ENCODE peak calls at places on chromosomes 3 and 15, in nine cellular contexts. I is astrocyte, N is fibroblast of lung, R is colonic mucosa, Z is IMR-90, C is GM23248, G is mesendoderm, D is PC-3, Q is neural progenitor cell. S is an unnamed sample.

GRCh38 chr15:101307897-101308603 is 13.0 kb upstream of the SNRPA1 start:
- DNase-seq in I (no peak), N (no peak), R (no peak), Z (no peak), C (no peak), G (no peak), D (no peak), Q (no peak), S (no peak)

GRCh38 chr3:144756704-144757440 is 785.2 kb downstream of the DIPK2A start:
- DNase-seq in I (no peak), N (no peak), R (no peak), Z (no peak), C (no peak), G (peak; percentile 1), D (no peak), Q (no peak), S (no peak)

GRCh38 chr3:25611193-25611592 is 53.5 kb downstream of the TOP2B start:
- DNase-seq in I (no peak), N (no peak), R (no peak), Z (no peak), C (no peak), G (no peak), D (no peak), Q (no peak), S (no peak)

GRCh38 chr3:17431004-17431403 is 311.4 kb downstream of the TBC1D5 start:
- DNase-seq in I (peak; percentile 19), N (peak; percentile 33), R (no peak), Z (peak; percentile 53), C (peak; percentile 56), G (peak; percentile 42), D (peak; percentile 68), Q (no peak), S (peak; percentile 69)

GRCh38 chr3:54342676-54343075 is 220.3 kb downstream of the CACNA2D3 start:
- DNase-seq in I (no peak), N (no peak), R (no peak), Z (no peak), C (no peak), G (no peak), D (no peak), Q (no peak), S (no peak)

GRCh38 chr3:193207290-193207689 is 33.7 kb upstream of the PLAAT1 start:
- DNase-seq in I (peak; percentile 3), N (no peak), R (no peak), Z (no peak), C (no peak), G (no peak), D (peak; percentile 12), Q (no peak), S (no peak)

GRCh38 chr3:67940200-67940952 is 286.0 kb upstream of the SUCLG2 start:
- DNase-seq in I (no peak), N (no peak), R (no peak), Z (no peak), C (peak; percentile 0), G (no peak), D (peak; percentile 16), Q (no peak), S (peak; percentile 43)

GRCh38 chr15:81184188-81184587 is 12.5 kb upstream of the IL16 start:
- DNase-seq in I (peak; percentile 20), N (peak; percentile 11), R (no peak), Z (peak; percentile 41), C (peak; percentile 95), G (no peak), D (no peak), Q (no peak), S (peak; percentile 45)

GRCh38 chr3:120350431-120350941 is 1.3 kb upstream of the LRRC58 start:
- DNase-seq in I (peak; percentile 67), N (peak; percentile 74), R (peak; percentile 24), Z (peak; percentile 84), C (peak; percentile 76), G (peak; percentile 12), D (peak; percentile 79), Q (no peak), S (peak; percentile 78)

GRCh38 chr3:164460851-164461250 is 617.4 kb downstream of the SI start:
- DNase-seq in I (no peak), N (peak; percentile 15), R (no peak), Z (no peak), C (peak; percentile 24), G (no peak), D (no peak), Q (no peak), S (no peak)

GRCh38 chr15:65033659-65034269 is 4.3 kb upstream of the MTFMT start:
- DNase-seq in I (peak; percentile 22), N (peak; percentile 40), R (peak; percentile 53), Z (peak; percentile 66), C (peak; percentile 79), G (peak; percentile 59), D (peak; percentile 40), Q (peak; percentile 56), S (peak; percentile 72)

GRCh38 chr3:52301042-52301441 is 13.4 kb downstream of the GLYCTK start:
- DNase-seq in I (no peak), N (no peak), R (no peak), Z (no peak), C (no peak), G (no peak), D (no peak), Q (no peak), S (no peak)
- H3K4me3 ChIP-seq in I (no peak overlapping the region), N (no peak overlapping the region), R (no peak overlapping the region), Z (no peak overlapping the region), C (no peak overlapping the region), G (no peak overlapping the region), D (no peak overlapping the region), Q (no peak overlapping the region), S (no peak overlapping the region)

GRCh38 chr3:129313983-129314756 is 35.5 kb downstream of the HMCES start:
- DNase-seq in I (no peak), N (peak; percentile 37), R (no peak), Z (peak; percentile 36), C (peak; percentile 56), G (peak; percentile 54), D (peak; percentile 23), Q (peak; percentile 44), S (peak; percentile 43)
- H3K9ac ChIP-seq in I (peak overlapping the region; percentile 93), N (peak overlapping the region; percentile 89), R (peak overlapping the region; percentile 84), Z (peak overlapping the region; percentile 68), C (peak overlapping the region; percentile 92), G (peak overlapping the region; percentile 100), D (peak overlapping the region; percentile 87), Q (no peak overlapping the region), S (peak overlapping the region; percentile 92)

GRCh38 chr15:83380026-83380425 is 67.1 kb upstream of the SH3GL3 start:
- DNase-seq in I (peak; percentile 41), N (peak; percentile 51), R (no peak), Z (no peak), C (peak; percentile 53), G (no peak), D (peak; percentile 81), Q (no peak), S (no peak)

GRCh38 chr15:83380682-83381081 is 66.5 kb upstream of the SH3GL3 start:
- DNase-seq in I (peak; percentile 49), N (peak; percentile 58), R (peak; percentile 21), Z (peak; percentile 26), C (peak; percentile 71), G (peak; percentile 81), D (peak; percentile 78), Q (peak; percentile 44), S (peak; percentile 18)

GRCh38 chr15:83378921-83379561 is 68.1 kb upstream of the SH3GL3 start:
- DNase-seq in I (no peak), N (no peak), R (no peak), Z (no peak), C (no peak), G (peak; percentile 40), D (peak; percentile 58), Q (no peak), S (no peak)

DNA sequence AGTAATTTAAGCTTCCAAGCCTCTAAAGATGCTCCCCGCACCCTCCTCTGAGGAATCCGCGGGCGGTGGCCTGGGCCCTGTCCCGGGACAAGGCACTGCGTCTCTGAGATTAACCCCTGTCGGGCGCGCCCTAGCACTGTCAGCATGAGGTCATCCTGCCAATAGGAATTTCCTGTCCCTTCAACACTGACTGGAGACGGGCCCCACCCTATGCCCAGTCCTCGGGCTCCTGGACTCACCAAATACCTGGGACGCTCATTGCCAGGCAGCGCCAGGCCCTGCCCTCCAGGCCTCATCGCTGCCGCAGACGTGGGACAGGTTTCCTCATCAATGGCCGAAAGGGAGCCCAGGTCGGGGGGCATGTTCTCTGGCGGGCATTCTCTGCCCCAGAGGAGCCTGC is 67.6 kb upstream of the SH3GL3 start:
- DNase-seq in I (no peak), N (peak; percentile 18), R (no peak), Z (no peak), C (peak; percentile 76), G (peak; percentile 59), D (peak; percentile 97), Q (no peak), S (peak; percentile 13)
- H3K27me3 ChIP-seq in I (peaks cover 8% of the 10 kb centered on the region), N (no peaks in the 10 kb centered on the region), R (peaks cover 13% of the 10 kb centered on the region), Z (peaks cover 5% of the 10 kb centered on the region), C (no peaks in the 10 kb centered on the region), G (no peaks in the 10 kb centered on the region), D (no peaks in the 10 kb centered on the region), Q (peaks cover 2% of the 10 kb centered on the region), S (peaks cover 39% of the 10 kb centered on the region)

GRCh38 chr15:76994971-76995945 is at the start of gene PSTPIP1:
- DNase-seq in I (no peak), N (no peak), R (no peak), Z (no peak), C (peak; percentile 66), G (no peak), D (no peak), Q (no peak), S (no peak)
- H3K4me3 ChIP-seq in I (no peak within 1 kb of the TSS), N (no peak within 1 kb of the TSS), R (peak within 1 kb of the TSS; percentile 30), Z (no peak within 1 kb of the TSS), C (no peak within 1 kb of the TSS), G (no peak within 1 kb of the TSS), D (no peak within 1 kb of the TSS), Q (no peak within 1 kb of the TSS), S (no peak within 1 kb of the TSS)

GRCh38 chr15:40338041-40338657 is 2.6 kb downstream of the CCDC9B start:
- DNase-seq in I (no peak), N (peak; percentile 63), R (peak; percentile 72), Z (peak; percentile 60), C (peak; percentile 56), G (peak; percentile 91), D (peak; percentile 73), Q (peak; percentile 88), S (peak; percentile 74)

GRCh38 chr15:40336129-40337122 is 4.3 kb downstream of the CCDC9B start:
- DNase-seq in I (no peak), N (no peak), R (peak; percentile 28), Z (no peak), C (no peak), G (no peak), D (no peak), Q (peak; percentile 60), S (no peak)

GRCh38 chr15:40338921-40339620 is 1.7 kb downstream of the CCDC9B start:
- DNase-seq in I (peak; percentile 91), N (peak; percentile 96), R (peak; percentile 26), Z (peak; percentile 93), C (peak; percentile 95), G (peak; percentile 73), D (peak; percentile 99), Q (no peak), S (peak; percentile 86)

GRCh38 chr15:40339621-40339945 is 1.2 kb downstream of the CCDC9B start:
- DNase-seq in I (no peak), N (no peak), R (no peak), Z (no peak), C (no peak), G (no peak), D (no peak), Q (no peak), S (no peak)

GRCh38 chr15:40337597-40337996 is 3.1 kb downstream of the CCDC9B start:
- DNase-seq in I (no peak), N (no peak), R (no peak), Z (no peak), C (no peak), G (no peak), D (no peak), Q (no peak), S (no peak)
- H3K9ac ChIP-seq in I (peak overlapping the region; percentile 92), N (no peak overlapping the region), R (peak overlapping the region; percentile 71), Z (no peak overlapping the region), C (peak overlapping the region; percentile 96), G (no peak overlapping the region), D (peak overlapping the region; percentile 98), Q (no peak overlapping the region), S (peak overlapping the region; percentile 92)

S was measured in adipocyte.